ENCODE peak calls at places on chromosomes 6 and 20, in seven cellular contexts. Q, Y, O, T, V, U and I are unnamed samples.

GRCh38 chr20:48716086-48716485 is 111.7 kb downstream of the PREX1 start:
- DNase-seq in Y (no peak), T (no peak), O (no peak), V (no peak), U (peak; percentile 8), Q (no peak), I (no peak)

GRCh38 chr20:50610212-50610718 is 81.1 kb downstream of the RIPOR3 start:
- DNase-seq in Y (no peak), V (no peak), Q (no peak), T (no peak), U (no peak), O (no peak), I (no peak)

GRCh38 chr6:43936476-43936875 is 166.5 kb downstream of the VEGFA start:
- DNase-seq in Y (no peak), T (no peak), U (no peak), V (no peak), Q (no peak), O (no peak), I (peak; percentile 59)

GRCh38 chr20:376750-377149 is 3.8 kb upstream of the TRIB3 start:
- DNase-seq in O (no peak), Q (no peak), Y (no peak), V (no peak), U (no peak), T (no peak), I (no peak)

GRCh38 chr6:162151050-162151658 is 576.4 kb downstream of the PRKN start:
- DNase-seq in T (peak; percentile 14), V (no peak), O (no peak), Q (peak; percentile 10), U (no peak), Y (no peak), I (no peak)

GRCh38 chr6:86192123-86192522 is 549.4 kb upstream of the SYNCRIP start:
- DNase-seq in U (no peak), Q (no peak), V (no peak), T (peak; percentile 47), O (peak; percentile 1), Y (no peak), I (no peak)

GRCh38 chr20:61685462-61685861 is 380.2 kb downstream of the TAF4 start:
- DNase-seq in Y (no peak), V (no peak), O (no peak), U (no peak), Q (no peak), T (no peak), I (no peak)

GRCh38 chr6:31580446-31580755 is 1.8 kb downstream of the LTB start:
- DNase-seq in Q (no peak), Y (no peak), U (no peak), V (peak; percentile 15), T (no peak), O (no peak), I (no peak)

GRCh38 chr6:107704377-107705013 is 119.6 kb downstream of the SCML4 start:
- DNase-seq in V (peak; percentile 54), U (no peak), Y (no peak), O (peak; percentile 23), T (peak; percentile 35), Q (no peak), I (peak; percentile 32)